ENCODE peak calls at places on chromosomes 6 and 20, in nine cellular contexts. E is HCT116, I is stomach, T is sigmoid colon, F is endothelial cell of umbilical vein, A is spleen, B is GM12878, M is H1, Y is transverse colon. U is an unnamed sample.

GRCh38 chr6:1379810-1380198 is 9.6 kb upstream of the FOXF2 start:
- DNase-seq in E (no peak), I (no peak), T (no peak), F (no peak), A (no peak), B (no peak), M (no peak), Y (no peak), U (no peak)

GRCh38 chr6:71621918-71622519 is 264.3 kb upstream of the RIMS1 start:
- DNase-seq in E (peak; percentile 2), I (no peak), T (no peak), F (peak; percentile 28), A (no peak), B (no peak), M (no peak), Y (no peak), U (no peak)

GRCh38 chr6:145891126-145891525 is 73.0 kb downstream of the SHPRH start:
- DNase-seq in E (no peak), I (no peak), T (no peak), F (peak; percentile 24), A (no peak), B (no peak), M (no peak), Y (no peak), U (no peak)

GRCh38 chr6:109687271-109687721 is 3.7 kb downstream of the AK9 start:
- DNase-seq in E (no peak), I (no peak), T (no peak), F (peak; percentile 34), A (no peak), B (no peak), M (no peak), Y (no peak), U (no peak)

GRCh38 chr20:50215101-50215500 is 24.5 kb downstream of the CEBPB start:
- DNase-seq in E (no peak), I (no peak), T (no peak), F (no peak), A (no peak), B (no peak), M (no peak), Y (no peak), U (no peak)

GRCh38 chr6:5151955-5152401 is 66.8 kb downstream of the PPP1R3G start:
- DNase-seq in E (no peak), I (no peak), T (no peak), F (no peak), A (no peak), B (no peak), M (no peak), Y (no peak), U (no peak)

GRCh38 chr6:128327890-128328289 is 192.5 kb downstream of the PTPRK start:
- DNase-seq in E (peak; percentile 3), I (no peak), T (no peak), F (no peak), A (no peak), B (no peak), M (no peak), Y (peak; percentile 12), U (no peak)

GRCh38 chr6:43878823-43879495 is 108.9 kb downstream of the VEGFA start:
- DNase-seq in E (no peak), I (peak; percentile 57), T (no peak), F (no peak), A (peak; percentile 21), B (no peak), M (no peak), Y (peak; percentile 19), U (no peak)

GRCh38 chr20:63913768-63914167 is 18.8 kb downstream of the DNAJC5 start:
- DNase-seq in E (no peak), I (no peak), T (no peak), F (no peak), A (no peak), B (no peak), M (no peak), Y (no peak), U (no peak)

GRCh38 chr6:136463796-136464542 is 86.3 kb downstream of the MAP7 start:
- DNase-seq in E (no peak), I (no peak), T (no peak), F (no peak), A (no peak), B (no peak), M (no peak), Y (no peak), U (no peak)

GRCh38 chr6:153000243-153000642 is 2.3 kb downstream of the MTRF1L start:
- DNase-seq in E (no peak), I (no peak), T (no peak), F (no peak), A (no peak), B (no peak), M (no peak), Y (no peak), U (no peak)

GRCh38 chr6:53795254-53795701 is 473 bp downstream of the LRRC1 start:
- DNase-seq in E (no peak), I (peak; percentile 34), T (no peak), F (no peak), A (no peak), B (no peak), M (no peak), Y (peak; percentile 39), U (no peak)

GRCh38 chr20:31593221-31594001 is 11.7 kb upstream of the ID1 start:
- DNase-seq in E (peak; percentile 98), I (peak; percentile 81), T (no peak), F (peak; percentile 25), A (no peak), B (no peak), M (no peak), Y (peak; percentile 94), U (peak; percentile 86)
- TF ChIP-seq CTCF in E (no peak), I (no peak), T (no peak), F (no peak), A (no peak), B (no peak), M (peak; percentile 6), Y (peak; percentile 12), U (no peak)

DNA sequence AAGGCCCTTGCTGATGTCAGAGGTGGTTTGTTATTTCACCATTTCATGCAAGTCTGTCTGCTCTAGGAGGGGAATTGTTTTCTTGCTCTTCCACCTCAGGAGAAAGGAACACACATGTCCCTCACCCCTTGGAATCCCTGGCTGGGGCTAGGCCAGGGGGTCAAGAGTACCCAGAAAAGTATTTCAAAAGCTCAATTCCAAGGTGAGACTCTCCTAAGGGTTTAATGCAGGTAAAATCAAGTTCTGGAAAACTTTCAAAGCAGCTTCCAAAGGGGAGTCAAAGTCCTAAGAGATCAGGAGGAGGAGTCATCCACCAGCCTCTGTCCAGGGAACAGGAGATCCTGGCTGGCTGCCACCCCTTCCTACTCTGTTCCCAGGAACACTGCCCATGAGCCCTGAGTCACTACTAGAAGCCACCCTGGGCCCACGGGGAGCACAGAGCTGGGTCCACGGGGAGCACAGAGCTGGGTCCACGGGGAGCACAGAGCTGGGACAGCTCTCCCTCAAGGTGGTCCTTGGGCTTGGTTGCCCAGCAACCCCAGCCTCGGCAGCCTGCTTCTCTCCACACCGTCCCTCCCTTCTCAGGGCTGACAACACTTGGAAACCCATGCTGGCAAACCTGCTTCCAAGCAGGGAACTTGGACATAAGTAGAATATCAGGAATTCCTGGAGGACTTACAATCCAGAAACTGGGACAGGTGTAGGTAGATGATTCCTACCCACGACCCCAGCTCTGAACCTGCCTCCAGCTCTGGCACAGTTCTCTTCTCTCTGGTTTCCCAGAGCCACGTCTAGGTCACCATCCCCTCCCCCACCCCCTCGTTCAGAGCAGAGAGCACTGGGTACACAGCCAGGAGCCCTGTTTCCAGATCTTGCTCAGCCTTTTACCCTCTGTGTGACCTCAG is 35.3 kb upstream of the CDKN1A start:
- DNase-seq in E (no peak), I (peak; percentile 95), T (peak; percentile 96), F (peak; percentile 53), A (no peak), B (no peak), M (no peak), Y (peak; percentile 95), U (peak; percentile 81)
- TF ChIP-seq POLR2A in E (no peak), I (no peak), T (no peak), F (no peak), A (no peak), B (no peak), M (no peak), Y (peak; percentile 44), U (no peak)

GRCh38 chr6:107971181-107971580 is 13.2 kb upstream of the SEC63 start:
- DNase-seq in E (no peak), I (no peak), T (no peak), F (no peak), A (no peak), B (no peak), M (no peak), Y (no peak), U (no peak)
- TF ChIP-seq POLR2AphosphoS5 in E (no peak), I (no peak), T (no peak), F (no peak), A (no peak), B (no peak), M (no peak), Y (no peak), U (no peak)

GRCh38 chr6:99241905-99242534 is 107.5 kb downstream of the FAXC start:
- DNase-seq in E (peak; percentile 38), I (peak; percentile 34), T (no peak), F (peak; percentile 10), A (no peak), B (no peak), M (no peak), Y (no peak), U (no peak)
- TF ChIP-seq CTCF in E (peak; percentile 42), I (peak; percentile 9), T (no peak), F (peak; percentile 31), A (no peak), B (peak; percentile 44), M (no peak), Y (no peak), U (peak; percentile 9)

DNA sequence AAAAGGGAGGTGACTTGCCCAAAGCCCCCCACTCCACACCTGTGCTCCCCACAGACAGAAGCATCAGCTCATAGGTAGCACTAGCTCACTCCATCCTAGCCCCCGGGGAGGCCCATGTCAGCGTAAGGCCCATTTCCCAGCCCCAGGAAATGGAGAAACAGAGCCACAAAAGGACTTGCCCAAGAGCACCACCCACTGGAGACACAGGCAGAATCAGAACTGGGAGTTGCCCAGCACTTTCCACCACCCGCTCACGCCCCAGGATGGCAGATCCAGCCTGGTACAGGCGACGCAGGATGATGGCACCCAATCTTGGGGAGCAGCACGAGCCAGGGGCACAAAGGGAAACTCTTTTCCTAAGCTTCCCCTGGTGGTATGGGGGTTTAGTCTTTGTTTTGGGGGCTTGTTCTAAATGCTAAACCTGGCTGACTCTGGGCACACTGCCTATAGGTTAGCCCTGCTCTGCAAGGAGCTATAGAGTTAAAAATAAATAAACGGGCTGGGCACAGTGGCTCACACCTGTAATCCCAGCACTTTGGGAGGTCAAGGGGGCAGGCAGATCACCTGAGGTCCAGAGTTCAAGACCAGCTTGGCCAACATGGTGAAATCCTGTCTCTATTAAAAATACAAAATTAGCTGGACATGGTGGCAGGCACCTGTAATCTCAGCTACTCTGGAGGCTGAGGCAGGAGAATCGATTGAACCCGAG is 11.8 kb downstream of the C20orf203 start:
- DNase-seq in E (no peak), I (no peak), T (no peak), F (no peak), A (no peak), B (no peak), M (no peak), Y (no peak), U (no peak)
- TF ChIP-seq POLR2A in E (no peak), I (no peak), T (no peak), F (no peak), A (no peak), B (no peak), M (no peak), Y (no peak), U (no peak)

DNA sequence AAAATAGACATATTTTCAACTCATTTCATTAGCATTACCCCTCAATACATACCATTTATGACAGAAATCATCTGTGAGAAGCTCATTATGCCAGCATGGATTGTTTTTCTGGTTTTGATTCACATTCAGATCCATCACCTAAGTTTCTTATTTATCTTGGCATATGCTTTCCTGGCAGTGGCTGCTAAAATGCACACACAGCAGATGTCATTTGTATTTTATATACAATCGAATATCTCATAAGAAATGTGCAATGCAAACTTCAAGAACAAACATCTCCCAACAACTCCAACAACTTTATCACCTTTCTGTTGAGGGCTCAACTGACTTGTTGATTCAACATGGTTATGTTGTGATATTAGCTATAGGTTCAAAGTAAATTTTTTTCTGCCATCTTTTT is 208.3 kb downstream of the PHACTR1 start:
- DNase-seq in E (no peak), I (no peak), T (no peak), F (no peak), A (no peak), B (no peak), M (no peak), Y (no peak), U (no peak)
- TF ChIP-seq POLR2AphosphoS5 in E (no peak), I (no peak), T (no peak), F (no peak), A (no peak), B (no peak), M (no peak), Y (no peak), U (no peak)